ENCODE peak calls at places on chromosome X, in seven cellular contexts. T is cortex of kidney, G is right lobe of liver, B is left cardiac atrium, V is NCI-H82, Q is GM13977, M is epithelial cell of proximal tubule. A is an unnamed sample.

GRCh38 chrX:47247206-47247998 is 14.6 kb downstream of the USP11 start:
- DNase-seq in T (no peak), G (no peak), B (no peak), V (no peak), Q (no peak), M (no peak), A (no peak)

GRCh38 chrX:70196961-70197805 is 19.9 kb downstream of the DGAT2L6 start:
- DNase-seq in T (no peak), G (no peak), B (peak), V (peak), Q (peak), M (peak), A (no peak)

GRCh38 chrX:40727599-40728252 is 7.6 kb downstream of the MED14 start:
- DNase-seq in T (no peak), G (no peak), B (no peak), V (no peak), Q (no peak), M (no peak), A (no peak)

GRCh38 chrX:2391869-2392606 is 108.7 kb downstream of the DHRSX start:
- DNase-seq in T (no peak), G (no peak), B (no peak), V (no peak), Q (no peak), M (peak), A (peak)

GRCh38 chrX:103699243-103699642 is 11.5 kb upstream of the TMEM31 start:
- DNase-seq in T (no peak), G (no peak), B (no peak), V (no peak), Q (no peak), M (no peak), A (no peak)

GRCh38 chrX:132592880-132593279 is 104.0 kb upstream of the MBNL3 start:
- DNase-seq in T (no peak), G (no peak), B (no peak), V (peak), Q (peak), M (no peak), A (no peak)

GRCh38 chrX:145393702-145394235 is 146.5 kb downstream of the SPANXN1 start:
- DNase-seq in T (no peak), G (no peak), B (no peak), V (peak), Q (peak), M (no peak), A (no peak)

GRCh38 chrX:125436855-125437254 is 117.2 kb downstream of the TEX13C start:
- DNase-seq in T (no peak), G (no peak), B (no peak), V (peak), Q (no peak), M (peak), A (no peak)

GRCh38 chrX:41381685-41382084 is 47.7 kb downstream of the DDX3X start:
- DNase-seq in T (no peak), G (peak), B (peak), V (no peak), Q (no peak), M (peak), A (peak)